ENCODE peak calls at places on chromosome 20, in five cellular contexts. I is H1, H is AG10803, A is GM20000, E is Caco-2. X is an unnamed sample.

GRCh38 chr20:4427936-4428581 is 293.6 kb upstream of the PRND start:
- DNase-seq in I (no peak), E (no peak), H (peak), A (no peak), X (no peak)

GRCh38 chr20:46400253-46400652 is 6.2 kb downstream of the ELMO2 start:
- DNase-seq in I (no peak), E (no peak), A (no peak), H (peak), X (no peak)

GRCh38 chr20:33554914-33555420 is 65.1 kb downstream of the CBFA2T2 start:
- DNase-seq in E (peak), I (no peak), H (peak), A (peak), X (no peak)

GRCh38 chr20:53751394-53752368 is 158.0 kb upstream of the ZNF217 start:
- DNase-seq in H (peak), I (no peak), A (no peak), E (no peak), X (no peak)

GRCh38 chr20:2986466-2986865 is 57.0 kb upstream of the GNRH2 start:
- DNase-seq in A (no peak), H (peak), I (no peak), E (no peak), X (no peak)

GRCh38 chr20:7437311-7437710 is 502.9 kb downstream of the HAO1 start:
- DNase-seq in E (no peak), H (no peak), I (no peak), A (no peak), X (no peak)

GRCh38 chr20:63691711-63692435 is 4.6 kb upstream of the TNFRSF6B start:
- DNase-seq in I (no peak), E (no peak), A (no peak), H (no peak), X (no peak)

GRCh38 chr20:2698912-2699311 is 6.3 kb downstream of the EBF4 start:
- DNase-seq in E (no peak), A (no peak), H (no peak), I (peak), X (peak)

GRCh38 chr20:2459981-2460751 is 10.4 kb downstream of the SNRPB start:
- DNase-seq in E (no peak), A (no peak), H (no peak), I (no peak), X (no peak)

GRCh38 chr20:37627060-37627766 is 66.6 kb upstream of the CTNNBL1 start:
- DNase-seq in E (peak), H (peak), A (peak), I (peak), X (peak)

GRCh38 chr20:45016089-45016641 is 49.9 kb downstream of the STK4 start:
- DNase-seq in H (peak), A (no peak), I (no peak), E (peak), X (no peak)

GRCh38 chr20:61674688-61675087 is 391.0 kb downstream of the TAF4 start:
- DNase-seq in I (no peak), E (no peak), A (no peak), H (no peak), X (no peak)

GRCh38 chr20:19110866-19111460 is 101.5 kb upstream of the SLC24A3 start:
- DNase-seq in A (no peak), I (no peak), H (no peak), E (no peak), X (no peak)

GRCh38 chr20:25054995-25055629 is 2.8 kb downstream of the ACSS1 start:
- DNase-seq in E (no peak), A (no peak), I (no peak), H (peak), X (no peak)

GRCh38 chr20:44231193-44231592 is 15.9 kb upstream of the GDAP1L1 start:
- DNase-seq in I (no peak), H (no peak), A (no peak), E (no peak), X (no peak)

GRCh38 chr20:16554766-16555543 is 18.3 kb downstream of the KIF16B start:
- DNase-seq in H (no peak), E (no peak), I (no peak), A (no peak), X (no peak)

GRCh38 chr20:62272200-62272599 is 30.6 kb upstream of the ADRM1 start:
- DNase-seq in A (no peak), H (no peak), E (no peak), I (no peak), X (no peak)

GRCh38 chr20:38787870-38788269 is 17.6 kb upstream of the PPP1R16B start:
- DNase-seq in A (no peak), H (no peak), I (no peak), E (no peak), X (no peak)
- TF ChIP-seq CTCF in A (no peak), H (no peak), I (no peak), E (no peak), X (no peak)

DNA sequence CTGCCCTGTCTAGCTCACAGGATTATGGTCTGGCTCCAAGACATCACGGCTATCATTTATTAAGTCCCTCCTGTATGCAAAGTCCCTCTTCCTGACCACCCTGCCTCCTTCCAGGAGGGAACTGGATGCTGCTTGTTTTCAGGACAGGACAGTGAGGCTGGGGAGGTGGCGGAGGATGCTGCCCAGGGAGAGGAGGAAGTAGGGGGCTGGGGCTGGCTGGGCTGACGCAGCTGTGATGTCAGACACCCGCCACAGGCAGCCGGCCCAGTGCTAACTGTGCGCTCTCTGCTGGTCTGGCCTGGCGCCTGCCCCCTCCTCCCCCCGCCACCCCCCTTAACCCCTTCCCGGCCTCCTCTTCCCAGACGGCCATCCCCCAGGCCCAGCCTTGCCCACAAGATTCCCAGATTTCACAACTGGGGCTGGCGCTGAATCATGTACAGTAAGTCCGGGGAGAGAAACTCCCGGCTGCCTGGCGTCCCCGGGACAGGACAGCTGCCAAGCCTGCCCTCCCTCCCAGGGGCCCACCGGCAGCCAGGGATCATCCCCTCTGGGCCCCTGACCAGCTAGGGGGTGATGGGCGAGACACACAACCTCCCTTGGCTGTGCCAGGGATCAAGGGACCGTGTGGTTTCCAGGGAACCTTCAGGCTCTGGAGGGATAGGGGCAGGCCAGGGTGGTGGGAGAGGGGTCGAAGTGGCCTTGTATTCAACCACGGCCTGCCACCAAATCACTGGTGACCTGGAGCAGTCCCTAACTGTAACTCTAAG is 118.1 kb downstream of the CEBPB start:
- DNase-seq in H (peak), E (no peak), I (no peak), A (no peak), X (peak)
- TF ChIP-seq CTCF in H (peak), E (no peak), I (no peak), A (no peak), X (no peak)

DNA sequence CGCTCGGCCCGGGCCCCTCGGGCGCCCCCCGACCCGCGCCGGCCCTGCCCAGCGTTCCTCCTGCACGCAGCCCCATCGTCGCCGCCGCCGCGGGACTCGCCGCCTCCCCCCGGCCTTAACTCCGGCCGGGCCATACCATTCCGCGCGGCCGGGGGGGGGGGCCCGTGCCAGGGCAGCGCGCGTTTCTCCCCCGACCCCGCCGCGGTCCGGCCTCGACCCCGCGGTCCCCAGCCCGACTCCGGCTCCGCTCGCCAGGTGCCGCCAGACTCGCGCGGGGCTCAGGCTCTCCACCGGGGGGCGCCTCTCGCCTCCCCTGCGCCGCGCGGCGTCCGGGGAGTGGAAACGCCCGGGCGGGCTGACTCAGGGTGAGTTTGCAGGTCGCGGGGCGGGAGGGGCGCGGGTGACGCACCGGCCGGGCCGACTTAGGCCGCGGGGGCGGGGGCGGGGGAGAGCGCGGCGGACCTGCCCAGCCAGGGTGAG is at the start of gene SRXN1:
- DNase-seq in I (peak), H (peak), E (peak), A (peak), X (peak)
- TF ChIP-seq CTCF in I (peak), H (peak), E (peak), A (peak), X (peak)

DNA sequence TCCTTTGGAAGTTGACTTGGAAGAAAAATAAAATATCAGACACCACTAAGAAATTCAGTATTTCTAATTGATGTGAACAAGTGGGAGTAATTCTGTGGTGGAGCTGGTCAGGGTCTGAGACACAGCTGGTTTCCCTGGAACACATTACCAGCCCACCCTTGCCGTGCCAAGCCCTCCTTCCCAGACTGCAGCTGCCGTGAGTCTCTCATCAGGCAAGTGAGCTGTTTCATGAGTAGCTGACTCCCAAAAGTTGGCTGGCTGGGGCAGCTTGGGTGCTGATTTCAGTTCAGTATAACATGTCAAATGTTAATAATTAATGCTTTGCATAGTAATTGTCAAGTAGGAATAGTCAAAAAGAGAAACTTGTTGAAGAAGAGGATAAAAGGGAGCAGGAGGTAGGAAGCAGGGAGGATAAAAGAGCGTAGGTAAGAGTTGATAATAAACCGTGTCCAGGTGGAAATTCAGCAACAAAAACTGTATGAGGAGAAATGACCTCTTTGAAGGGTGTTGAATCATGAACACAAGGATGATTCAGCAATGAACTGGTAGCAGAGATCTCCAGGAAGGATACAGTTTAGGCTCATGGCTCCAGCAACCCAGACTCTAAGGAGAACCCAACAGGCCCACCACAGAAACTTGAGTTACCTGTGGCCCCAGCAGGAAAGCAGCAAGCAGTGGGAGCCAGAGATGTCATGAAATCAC is 110.9 kb upstream of the SSTR4 start:
- DNase-seq in I (no peak), A (no peak), H (no peak), E (no peak), X (no peak)
- TF ChIP-seq CTCF in I (no peak), A (no peak), H (no peak), E (no peak), X (no peak)

GRCh38 chr20:10649080-10649816 is 24.6 kb downstream of the JAG1 start:
- DNase-seq in E (no peak), H (no peak), A (no peak), I (no peak), X (no peak)
- TF ChIP-seq CTCF in E (no peak), H (no peak), A (no peak), I (no peak), X (no peak)

DNA sequence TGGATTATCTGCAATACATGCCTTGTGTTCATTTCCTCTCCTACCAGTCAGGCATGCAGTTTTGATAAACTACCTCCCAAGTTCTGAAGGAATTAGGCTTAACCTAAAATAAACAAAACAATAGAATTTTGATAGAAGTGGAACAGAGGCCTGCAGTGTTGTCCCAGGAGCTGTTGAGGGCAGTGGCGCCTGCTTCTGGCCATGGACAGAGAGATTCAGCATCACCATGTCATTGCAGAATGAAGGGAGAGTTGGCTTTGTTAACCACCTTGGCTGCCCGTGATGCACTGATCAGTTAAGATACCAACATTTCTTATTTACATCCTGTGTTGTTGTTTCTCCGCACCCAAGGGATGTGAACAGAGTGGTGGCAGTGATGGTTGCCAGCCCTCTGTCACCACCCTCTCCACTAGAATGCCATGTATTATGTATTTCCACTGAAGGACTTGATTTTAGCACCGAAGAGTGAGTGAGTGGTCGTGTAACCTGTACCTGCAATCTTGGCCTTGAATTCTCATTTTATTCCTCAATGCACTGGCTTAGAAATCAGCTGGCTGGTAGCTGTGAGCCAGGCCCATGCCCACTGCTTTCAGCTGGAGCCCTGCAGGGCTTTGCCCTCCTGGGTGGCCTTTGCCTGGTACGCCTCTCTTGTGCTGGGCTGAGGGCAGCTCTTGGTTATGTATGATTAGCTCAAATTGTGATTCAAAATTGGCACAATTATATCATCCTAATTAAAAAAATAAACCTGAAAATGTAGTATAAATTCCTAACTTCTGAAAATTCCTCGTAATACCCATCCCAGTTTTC is 56.5 kb downstream of the SHLD1 start:
- DNase-seq in A (no peak), E (no peak), H (no peak), I (peak), X (no peak)
- TF ChIP-seq CTCF in A (no peak), E (no peak), H (no peak), I (peak), X (no peak)

GRCh38 chr20:661474-662288 is 8.7 kb upstream of the SRXN1 start:
- DNase-seq in E (no peak), H (no peak), I (peak), A (no peak), X (no peak)
- TF ChIP-seq CTCF in E (no peak), H (no peak), I (no peak), A (no peak), X (no peak)

GRCh38 chr20:17878912-17879602 is 89.5 kb downstream of the SNX5 start:
- DNase-seq in A (no peak), I (no peak), E (no peak), H (no peak), X (no peak)
- TF ChIP-seq CTCF in A (no peak), I (no peak), E (no peak), H (no peak), X (no peak)

DNA sequence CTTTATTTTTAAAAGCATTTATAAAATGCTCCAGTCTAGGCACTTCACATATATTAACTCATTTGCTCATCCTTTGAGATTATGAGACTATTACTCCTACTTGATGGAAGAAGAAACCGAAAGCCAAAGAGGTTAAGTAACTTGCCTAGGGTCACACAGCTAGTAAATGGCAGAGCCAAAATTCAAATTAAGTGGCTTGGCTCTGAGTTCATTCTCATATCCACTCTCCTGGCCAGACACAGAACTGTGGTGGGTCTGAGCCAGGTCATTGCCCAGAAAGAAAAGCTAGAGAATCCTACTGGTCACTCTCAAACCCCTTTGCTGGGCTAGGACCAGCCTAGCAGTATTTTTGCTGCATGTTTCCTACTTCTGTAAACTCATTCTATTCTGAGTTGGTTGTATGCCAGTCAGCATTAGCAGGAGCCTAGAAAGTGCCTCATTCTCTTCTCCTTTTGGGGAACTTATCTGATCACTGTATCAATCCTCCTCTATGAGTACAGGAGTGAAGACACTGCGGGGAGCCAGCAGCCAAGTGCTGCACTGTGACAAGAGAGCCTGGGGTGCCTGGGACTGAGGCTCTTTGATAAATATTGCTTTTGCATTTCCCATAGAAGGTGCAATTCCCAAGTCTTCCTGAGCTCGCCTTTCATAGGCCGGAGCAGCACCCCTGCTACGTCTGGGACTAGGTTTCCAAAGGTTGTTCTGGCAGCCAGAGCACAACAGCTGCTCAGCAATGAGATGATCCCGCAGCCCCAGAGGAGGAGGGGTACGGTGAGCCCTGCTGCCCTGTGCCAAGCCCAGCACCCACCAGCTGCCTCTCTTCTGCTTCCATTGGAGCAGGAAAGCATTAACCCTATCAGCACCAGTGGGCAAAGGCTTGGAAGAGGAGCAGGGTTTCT is 728.3 kb downstream of the MAFB start:
- DNase-seq in E (peak), H (no peak), I (peak), A (no peak), X (no peak)
- TF ChIP-seq CTCF in E (no peak), H (no peak), I (no peak), A (no peak), X (no peak)

GRCh38 chr20:49909499-49910339 is 5.6 kb downstream of the SPATA2 start:
- DNase-seq in I (no peak), A (no peak), H (no peak), E (peak), X (no peak)
- TF ChIP-seq CTCF in I (peak), A (no peak), H (peak), E (peak), X (no peak)

X was measured in mesothelial cell of epicardium.